ENCODE peak calls at places on chromosomes 16 and 17, in six cellular contexts. X is effector CD4-positive, alpha-beta T cell; G is Caki2; Q is kidney; U is HTR-8/SVneo; L is tibial artery. D is an unnamed sample.

GRCh38 chr16:47477680-47478079 is 16.5 kb downstream of the PHKB start:
- DNase-seq in G (no peak), Q (no peak), L (no peak), X (no peak), U (no peak), D (no peak)

GRCh38 chr16:85610446-85611204 is 2.5 kb upstream of the GSE1 start:
- DNase-seq in U (peak; percentile 93), X (peak; percentile 83), G (peak; percentile 89), L (peak; percentile 92), Q (peak; percentile 96), D (peak; percentile 97)

GRCh38 chr17:17493249-17493985 is 2.8 kb downstream of the RASD1 start:
- DNase-seq in Q (peak; percentile 82), G (no peak), X (no peak), U (no peak), L (peak; percentile 55), D (peak; percentile 59)

GRCh38 chr16:84503751-84504395 is 586 bp downstream of the MEAK7 start:
- DNase-seq in X (no peak), U (peak; percentile 35), Q (no peak), G (peak; percentile 71), L (peak; percentile 64), D (peak; percentile 81)

GRCh38 chr17:9922012-9922848 is 17.2 kb upstream of the RCVRN start:
- DNase-seq in X (no peak), L (no peak), Q (no peak), G (no peak), U (no peak), D (no peak)

GRCh38 chr16:70648606-70649005 is 2.2 kb downstream of the IL34 start:
- DNase-seq in G (no peak), Q (no peak), L (no peak), U (no peak), X (no peak), D (no peak)

GRCh38 chr17:50689956-50690886 is 17.5 kb downstream of the ANKRD40 start:
- DNase-seq in X (no peak), L (peak; percentile 52), G (peak; percentile 29), U (no peak), Q (peak; percentile 41), D (peak; percentile 51)

GRCh38 chr16:30775381-30776099 is 11.5 kb downstream of the ZNF629 start:
- DNase-seq in X (peak; percentile 28), G (peak; percentile 85), Q (peak; percentile 94), U (peak; percentile 94), L (peak; percentile 89), D (peak; percentile 93)

GRCh38 chr16:22898874-22899348 is 84.9 kb downstream of the HS3ST2 start:
- DNase-seq in G (peak; percentile 88), X (peak; percentile 9), L (peak; percentile 71), Q (no peak), U (no peak), D (peak; percentile 84)

GRCh38 chr17:28030386-28030785 is 12.1 kb upstream of the NLK start:
- DNase-seq in Q (no peak), G (no peak), L (no peak), U (no peak), X (no peak), D (no peak)

GRCh38 chr16:71673190-71673956 is 47.4 kb downstream of the MARVELD3 start:
- DNase-seq in L (no peak), U (no peak), X (no peak), G (no peak), Q (no peak), D (no peak)

GRCh38 chr17:67431210-67432015 is 54.3 kb downstream of the PITPNC1 start:
- DNase-seq in U (peak; percentile 78), G (peak; percentile 93), Q (no peak), X (no peak), L (no peak), D (no peak)

GRCh38 chr16:86232496-86232895 is 277.8 kb upstream of the FOXF1 start:
- DNase-seq in Q (peak; percentile 52), L (no peak), U (no peak), X (no peak), G (no peak), D (peak; percentile 34)

GRCh38 chr17:39143552-39144093 is 7.8 kb downstream of the PLXDC1 start:
- DNase-seq in G (no peak), L (no peak), U (no peak), Q (no peak), X (no peak), D (peak; percentile 89)

GRCh38 chr17:80765241-80766022 is 220.8 kb downstream of the RPTOR start:
- DNase-seq in L (no peak), Q (no peak), G (no peak), X (no peak), U (no peak), D (peak; percentile 17)

GRCh38 chr16:68146583-68146982 is 61.4 kb downstream of the NFATC3 start:
- DNase-seq in U (no peak), G (peak; percentile 27), L (no peak), Q (no peak), X (no peak), D (no peak)

GRCh38 chr17:38747385-38748328 is 479 bp downstream of the PCGF2 start:
- DNase-seq in Q (peak; percentile 88), G (no peak), X (no peak), U (no peak), L (no peak), D (no peak)

GRCh38 chr17:1040216-1040600 is 43.3 kb downstream of the TIMM22 start:
- DNase-seq in Q (peak; percentile 64), U (no peak), G (no peak), L (no peak), X (no peak), D (no peak)